ENCODE peak calls at places on chromosomes 6 and 20, in six cellular contexts. C, G, X, Z, H and Q are unnamed samples.

GRCh38 chr6:114467931-114468330 is 125.1 kb upstream of the HS3ST5 start:
- DNase-seq in C (no peak), G (no peak), Z (no peak), X (no peak), H (no peak), Q (no peak)

GRCh38 chr6:31701666-31702420 is 1.3 kb downstream of the ABHD16A start:
- DNase-seq in G (no peak), H (no peak), C (peak), Z (no peak), X (no peak), Q (no peak)

GRCh38 chr6:108484016-108484415 is 76.7 kb upstream of the FOXO3 start:
- DNase-seq in C (no peak), X (no peak), G (no peak), H (no peak), Z (no peak), Q (no peak)

GRCh38 chr20:9660236-9660868 is 146.0 kb downstream of the LAMP5 start:
- DNase-seq in Z (no peak), X (peak), C (no peak), G (no peak), H (no peak), Q (peak)

GRCh38 chr6:35713006-35713405 is 23.8 kb upstream of the ARMC12 start:
- DNase-seq in Z (no peak), H (no peak), X (no peak), C (no peak), G (no peak), Q (no peak)

GRCh38 chr20:41989935-41990635 is 371.9 kb upstream of the CHD6 start:
- DNase-seq in H (no peak), Z (no peak), G (peak), X (peak), C (peak), Q (no peak)

GRCh38 chr20:33647603-33648395 is 14.3 kb upstream of the C20orf144 start:
- DNase-seq in C (no peak), G (no peak), X (no peak), H (no peak), Z (no peak), Q (peak)

GRCh38 chr6:3885262-3886036 is 36.3 kb downstream of the FAM50B start:
- DNase-seq in Z (no peak), C (peak), H (no peak), G (no peak), X (no peak), Q (no peak)

GRCh38 chr6:24981385-24981758 is 45.6 kb upstream of the RIPOR2 start:
- DNase-seq in X (peak), G (no peak), H (no peak), Z (no peak), C (no peak), Q (no peak)

GRCh38 chr6:39169448-39170344 is 54.7 kb upstream of the SAYSD1 start:
- DNase-seq in Z (no peak), G (peak), X (no peak), H (peak), C (no peak), Q (no peak)

GRCh38 chr20:25360631-25361286 is 29.9 kb downstream of the ABHD12 start:
- DNase-seq in X (no peak), G (no peak), H (no peak), C (peak), Z (no peak), Q (peak)

GRCh38 chr20:24838551-24839530 is 110.2 kb upstream of the CST7 start:
- DNase-seq in Z (no peak), X (no peak), H (no peak), G (no peak), C (no peak), Q (no peak)

GRCh38 chr6:12233693-12234551 is 56.2 kb upstream of the EDN1 start:
- DNase-seq in C (peak), X (peak), G (peak), Z (no peak), H (peak), Q (peak)

GRCh38 chr6:47456536-47456975 is 21.0 kb upstream of the CD2AP start:
- DNase-seq in G (no peak), H (no peak), Z (no peak), C (no peak), X (no peak), Q (no peak)

GRCh38 chr6:3377536-3378397 is 79.1 kb downstream of the SLC22A23 start:
- DNase-seq in H (no peak), Z (peak), X (no peak), G (no peak), C (no peak), Q (no peak)

GRCh38 chr20:50336631-50337030 is 146.0 kb downstream of the CEBPB start:
- DNase-seq in G (no peak), H (no peak), C (no peak), X (no peak), Z (no peak), Q (no peak)

GRCh38 chr20:62734336-62734735 is 25.7 kb downstream of the NTSR1 start:
- DNase-seq in Z (no peak), H (no peak), G (no peak), X (no peak), C (no peak), Q (no peak)

GRCh38 chr6:169118346-169118830 is 135.3 kb downstream of the THBS2 start:
- DNase-seq in C (no peak), Z (no peak), G (no peak), H (no peak), X (no peak), Q (no peak)

GRCh38 chr20:63011798-63012197 is 5.0 kb upstream of the BHLHE23 start:
- DNase-seq in G (peak), H (no peak), C (peak), Z (no peak), X (no peak), Q (no peak)

GRCh38 chr6:151071295-151071694 is 168.5 kb upstream of the AKAP12 start:
- DNase-seq in G (no peak), Z (no peak), H (no peak), X (no peak), C (no peak), Q (no peak)

GRCh38 chr20:58893355-58894151 is 41.0 kb downstream of the GNAS start:
- DNase-seq in H (no peak), Z (no peak), C (peak), G (peak), X (no peak), Q (peak)

GRCh38 chr6:16850332-16851022 is 89.2 kb upstream of the ATXN1 start:
- DNase-seq in H (no peak), X (no peak), Z (no peak), C (peak), G (peak), Q (peak)

GRCh38 chr20:7308163-7308562 is 540.7 kb downstream of the BMP2 start:
- DNase-seq in C (no peak), H (no peak), Z (no peak), G (no peak), X (no peak), Q (no peak)

GRCh38 chr20:43748274-43748673 is 21.5 kb upstream of the GTSF1L start:
- DNase-seq in G (no peak), C (no peak), Z (no peak), X (no peak), H (no peak), Q (peak)

GRCh38 chr6:2596222-2596621 is 154.5 kb downstream of the MYLK4 start:
- DNase-seq in G (peak), H (no peak), C (peak), Z (no peak), X (peak), Q (no peak)

GRCh38 chr6:54910326-54910952 is 63.9 kb downstream of the FAM83B start:
- DNase-seq in X (no peak), H (peak), Z (no peak), G (peak), C (no peak), Q (no peak)

GRCh38 chr6:43368517-43369160 is 808 bp downstream of the ZNF318 start:
- DNase-seq in X (peak), G (peak), H (peak), C (peak), Z (peak), Q (no peak)

GRCh38 chr6:22972771-22973170 is 403.4 kb downstream of the HDGFL1 start:
- DNase-seq in Z (no peak), G (no peak), X (no peak), C (no peak), H (no peak), Q (no peak)

GRCh38 chr20:63215101-63216040 is 560 bp downstream of the YTHDF1 start:
- DNase-seq in X (peak), C (peak), H (peak), G (peak), Z (no peak), Q (peak)

GRCh38 chr6:160102956-160103824 is 18.4 kb upstream of the SLC22A1 start:
- DNase-seq in X (peak), G (no peak), C (peak), Z (no peak), H (peak), Q (peak)

GRCh38 chr6:166412911-166413384 is 30.2 kb upstream of the MPC1 start:
- DNase-seq in C (no peak), H (no peak), Z (no peak), G (no peak), X (no peak), Q (no peak)

GRCh38 chr6:151154418-151154817 is 85.3 kb upstream of the AKAP12 start:
- DNase-seq in H (no peak), G (no peak), C (peak), X (no peak), Z (no peak), Q (no peak)

GRCh38 chr6:7978736-7979135 is 68.1 kb upstream of the TXNDC5 start:
- DNase-seq in G (no peak), H (no peak), X (peak), Z (no peak), C (peak), Q (no peak)

GRCh38 chr6:14123331-14124105 is 5.9 kb downstream of the CD83 start:
- DNase-seq in H (no peak), G (no peak), C (no peak), X (no peak), Z (no peak), Q (peak)

GRCh38 chr20:10309326-10309725 is 90.7 kb downstream of the SNAP25 start:
- DNase-seq in H (no peak), X (no peak), G (no peak), Z (no peak), C (no peak), Q (no peak)

GRCh38 chr6:20058912-20059311 is 153.4 kb downstream of the MBOAT1 start:
- DNase-seq in H (no peak), X (no peak), C (no peak), G (no peak), Z (no peak), Q (peak)

GRCh38 chr20:33675127-33675954 is 1.1 kb upstream of the NECAB3 start:
- DNase-seq in Z (no peak), X (no peak), G (no peak), C (no peak), H (no peak), Q (no peak)

GRCh38 chr6:121297699-121298098 is 36.6 kb downstream of the TBC1D32 start:
- DNase-seq in X (no peak), H (no peak), C (no peak), Z (no peak), G (no peak), Q (peak)